ENCODE peak calls at places on chromosomes 7 and 10, in seven cellular contexts. B, R, A, X, D, G and C are unnamed samples.
A peak's percentile ranks its signal among the peaks of the same experiment; 100 is the strongest.

GRCh38 chr7:18754766-18755165 is 259.2 kb downstream of the HDAC9 start:
- DNase-seq in G (no peak), X (no peak), B (no peak), R (no peak), A (no peak), D (no peak), C (no peak)

GRCh38 chr7:68246189-68246633 is 1249.6 kb downstream of the TYW1 start:
- DNase-seq in D (no peak), R (no peak), B (no peak), A (no peak), G (peak; percentile 57), X (no peak), C (no peak)

GRCh38 chr10:126668505-126668904 is 2.0 kb downstream of the C10orf90 start:
- DNase-seq in B (no peak), R (no peak), D (no peak), A (no peak), X (no peak), G (no peak), C (no peak)

GRCh38 chr10:132643709-132644543 is 106.3 kb downstream of the INPP5A start:
- DNase-seq in G (no peak), R (no peak), D (peak; percentile 62), A (peak; percentile 76), B (no peak), X (no peak), C (no peak)

GRCh38 chr10:60041489-60042133 is 135.3 kb upstream of the CCDC6 start:
- DNase-seq in G (no peak), B (no peak), D (no peak), R (no peak), A (no peak), X (no peak), C (no peak)

GRCh38 chr10:32790483-32790882 is 167.5 kb downstream of the ITGB1 start:
- DNase-seq in G (no peak), R (no peak), D (no peak), B (no peak), X (no peak), A (no peak), C (no peak)

GRCh38 chr7:146661929-146662328 is 545.3 kb downstream of the CNTNAP2 start:
- DNase-seq in D (no peak), R (no peak), B (no peak), G (no peak), X (no peak), A (no peak), C (no peak)

GRCh38 chr10:71319800-71320392 is 837 bp downstream of the SLC29A3 start:
- DNase-seq in G (no peak), A (no peak), X (no peak), D (no peak), B (no peak), R (no peak), C (no peak)

GRCh38 chr10:88582806-88583583 is at the start of gene RNLS:
- DNase-seq in A (peak; percentile 81), B (peak; percentile 37), X (peak; percentile 51), D (peak; percentile 87), G (peak; percentile 82), R (peak; percentile 78), C (peak; percentile 93)

GRCh38 chr10:114100848-114101741 is 57.4 kb downstream of the ADRB1 start:
- DNase-seq in G (peak; percentile 74), D (no peak), A (no peak), R (no peak), X (no peak), B (no peak), C (no peak)

GRCh38 chr7:117132385-117133120 is 179.3 kb downstream of the ST7 start:
- DNase-seq in X (no peak), R (no peak), D (no peak), B (no peak), G (no peak), A (no peak), C (no peak)

GRCh38 chr7:145212050-145212449 is 376.2 kb upstream of the TPK1 start:
- DNase-seq in R (no peak), X (no peak), D (no peak), G (no peak), B (no peak), A (no peak), C (no peak)

GRCh38 chr10:30786131-30786530 is 156.6 kb upstream of the LYZL2 start:
- DNase-seq in D (peak; percentile 61), A (no peak), X (no peak), R (no peak), B (no peak), G (no peak), C (no peak)

GRCh38 chr10:12419279-12419847 is 70.0 kb downstream of the CAMK1D start:
- DNase-seq in R (no peak), X (no peak), G (no peak), B (no peak), D (peak; percentile 86), A (no peak), C (peak; percentile 93)

GRCh38 chr10:58438340-58438739 is 53.1 kb downstream of the TFAM start:
- DNase-seq in X (no peak), R (no peak), G (no peak), B (no peak), A (no peak), D (no peak), C (no peak)

GRCh38 chr10:132700168-132701098 is 85.5 kb downstream of the NKX6-2 start:
- DNase-seq in X (no peak), B (no peak), D (peak; percentile 68), R (peak; percentile 72), G (no peak), A (peak; percentile 60), C (no peak)

GRCh38 chr7:31853380-31853779 is 166.4 kb downstream of the PPP1R17 start:
- DNase-seq in A (no peak), B (no peak), G (no peak), R (no peak), D (no peak), X (no peak), C (no peak)

GRCh38 chr7:19421871-19422270 is 276.6 kb upstream of the FERD3L start:
- DNase-seq in A (no peak), D (no peak), B (no peak), R (no peak), X (no peak), G (no peak), C (no peak)

GRCh38 chr7:24669971-24670591 is 87.2 kb downstream of the GSDME start:
- DNase-seq in A (no peak), R (no peak), G (no peak), B (no peak), X (no peak), D (no peak), C (no peak)

GRCh38 chr7:31370610-31371009 is 30.1 kb upstream of the NEUROD6 start:
- DNase-seq in R (no peak), D (no peak), A (no peak), X (no peak), B (no peak), G (no peak), C (no peak)

GRCh38 chr7:132456418-132456817 is 119.9 kb downstream of the PLXNA4 start:
- DNase-seq in B (no peak), A (no peak), G (no peak), X (no peak), R (no peak), D (no peak), C (no peak)

GRCh38 chr10:100510533-100511308 is 8.9 kb downstream of the SEC31B start:
- DNase-seq in G (no peak), R (no peak), A (no peak), X (peak; percentile 86), B (no peak), D (no peak), C (no peak)

GRCh38 chr7:5284304-5285281 is 1.9 kb downstream of the SLC29A4 start:
- DNase-seq in G (peak; percentile 82), B (peak; percentile 4), R (peak; percentile 56), D (no peak), X (peak; percentile 65), A (no peak), C (no peak)

GRCh38 chr7:105399043-105399725 is 10.5 kb upstream of the SRPK2 start:
- DNase-seq in B (no peak), X (no peak), A (no peak), D (no peak), G (no peak), R (no peak), C (no peak)

GRCh38 chr10:21479553-21480315 is 45.7 kb downstream of the SKIDA1 start:
- DNase-seq in X (no peak), B (no peak), R (no peak), D (no peak), A (no peak), G (no peak), C (no peak)

GRCh38 chr10:130141460-130141859 is 5.3 kb downstream of the GLRX3 start:
- DNase-seq in X (no peak), B (no peak), D (no peak), G (no peak), R (no peak), A (no peak), C (no peak)

GRCh38 chr7:27046854-27047549 is 48.8 kb downstream of the HOXA1 start:
- DNase-seq in A (peak; percentile 29), D (no peak), R (no peak), G (no peak), B (no peak), X (no peak), C (no peak)

GRCh38 chr7:73834626-73835191 is 3.9 kb downstream of the CLDN4 start:
- DNase-seq in D (no peak), B (no peak), R (peak; percentile 69), X (no peak), A (no peak), G (no peak), C (no peak)
- TF ChIP-seq POLR2AphosphoS5 in D (no peak), B (no peak), R (no peak), X (no peak), A (no peak), G (no peak), C (no peak)

GRCh38 chr10:72354356-72355213 is at the start of gene DNAJB12:
- DNase-seq in R (peak; percentile 93), D (peak; percentile 94), A (peak; percentile 93), G (peak; percentile 96), X (peak; percentile 90), B (peak; percentile 82), C (peak; percentile 97)
- TF ChIP-seq EP300 in R (no peak), D (no peak), A (no peak), G (no peak), X (no peak), B (no peak), C (no peak)

GRCh38 chr7:12493407-12493806 is 77.1 kb upstream of the SCIN start:
- DNase-seq in G (no peak), R (no peak), B (no peak), X (peak; percentile 36), D (no peak), A (no peak), C (no peak)
- TF ChIP-seq POLR2AphosphoS5 in G (no peak), R (no peak), B (no peak), X (no peak), D (no peak), A (no peak), C (no peak)

GRCh38 chr7:96236198-96237039 is 85.5 kb downstream of the SLC25A13 start:
- DNase-seq in B (no peak), A (no peak), D (peak; percentile 84), R (no peak), G (no peak), X (no peak), C (no peak)
- TF ChIP-seq EP300 in B (no peak), A (no peak), D (no peak), R (no peak), G (no peak), X (no peak), C (no peak)